ENCODE peak calls at places on chromosomes 2 and 18, in six cellular contexts. K, X, L, R, N and M are unnamed samples.

GRCh38 chr2:150909090-150909489 is 352.6 kb downstream of the RBM43 start:
- DNase-seq in K (no peak), X (no peak), L (no peak), R (no peak), N (no peak), M (no peak)

GRCh38 chr2:240784629-240785423 is 35.2 kb downstream of the KIF1A start:
- DNase-seq in K (no peak), X (no peak), L (peak; percentile 9), R (no peak), N (no peak), M (no peak)

GRCh38 chr18:3661121-3661520 is 211.1 kb downstream of the TGIF1 start:
- DNase-seq in K (no peak), X (peak; percentile 61), L (no peak), R (no peak), N (peak; percentile 52), M (no peak)

GRCh38 chr2:44598731-44599529 is 237.2 kb downstream of the CAMKMT start:
- DNase-seq in K (no peak), X (no peak), L (no peak), R (no peak), N (no peak), M (no peak)

GRCh38 chr18:3455938-3456685 is 6.1 kb downstream of the TGIF1 start:
- DNase-seq in K (peak; percentile 64), X (no peak), L (no peak), R (no peak), N (no peak), M (no peak)

GRCh38 chr2:160199683-160200389 is at the start of gene ITGB6:
- DNase-seq in K (no peak), X (no peak), L (no peak), R (no peak), N (no peak), M (no peak)

GRCh38 chr2:127392828-127393578 is 5.2 kb upstream of the MAP3K2 start:
- DNase-seq in K (no peak), X (no peak), L (no peak), R (no peak), N (no peak), M (no peak)

GRCh38 chr18:58669731-58670379 is 1.4 kb upstream of the MALT1 start:
- DNase-seq in K (peak; percentile 82), X (no peak), L (no peak), R (no peak), N (peak; percentile 55), M (no peak)

GRCh38 chr2:188369365-188369764 is 77.7 kb downstream of the GULP1 start:
- DNase-seq in K (peak; percentile 61), X (peak; percentile 21), L (no peak), R (peak; percentile 16), N (peak; percentile 26), M (no peak)

GRCh38 chr2:171107803-171108202 is 52.9 kb downstream of the TLK1 start:
- DNase-seq in K (no peak), X (no peak), L (no peak), R (no peak), N (no peak), M (no peak)

GRCh38 chr2:53740170-53740569 is 27.4 kb upstream of the CHAC2 start:
- DNase-seq in K (peak; percentile 58), X (no peak), L (no peak), R (no peak), N (no peak), M (no peak)

GRCh38 chr2:42706836-42707235 is 57.1 kb downstream of the OXER1 start:
- DNase-seq in K (no peak), X (no peak), L (no peak), R (peak; percentile 47), N (no peak), M (no peak)

GRCh38 chr2:206800501-206801416 is 35.4 kb downstream of the FASTKD2 start:
- DNase-seq in K (peak; percentile 81), X (peak; percentile 51), L (peak; percentile 31), R (peak; percentile 62), N (peak; percentile 63), M (peak; percentile 34)

GRCh38 chr2:21070322-21071257 is 26.7 kb upstream of the APOB start:
- DNase-seq in K (no peak), X (no peak), L (no peak), R (no peak), N (no peak), M (no peak)

GRCh38 chr2:231129216-231129615 is 4.4 kb upstream of the HTR2B start:
- DNase-seq in K (no peak), X (no peak), L (no peak), R (no peak), N (no peak), M (no peak)

GRCh38 chr2:176652300-176653182 is 383.3 kb downstream of the MTX2 start:
- DNase-seq in K (peak; percentile 56), X (peak; percentile 79), L (no peak), R (no peak), N (no peak), M (no peak)

GRCh38 chr2:187519419-187520120 is 34.7 kb downstream of the TFPI start:
- DNase-seq in K (no peak), X (no peak), L (no peak), R (peak; percentile 59), N (no peak), M (no peak)

GRCh38 chr2:190553254-190553653 is 18.7 kb upstream of the NEMP2 start:
- DNase-seq in K (no peak), X (no peak), L (no peak), R (no peak), N (no peak), M (no peak)

GRCh38 chr2:190546734-190547133 is 12.2 kb upstream of the NEMP2 start:
- DNase-seq in K (no peak), X (no peak), L (no peak), R (no peak), N (no peak), M (no peak)

GRCh38 chr2:190547914-190548313 is 13.4 kb upstream of the NEMP2 start:
- DNase-seq in K (no peak), X (no peak), L (no peak), R (no peak), N (no peak), M (no peak)

GRCh38 chr2:190551928-190552327 is 17.4 kb upstream of the NEMP2 start:
- DNase-seq in K (no peak), X (no peak), L (no peak), R (no peak), N (peak; percentile 44), M (no peak)

DNA sequence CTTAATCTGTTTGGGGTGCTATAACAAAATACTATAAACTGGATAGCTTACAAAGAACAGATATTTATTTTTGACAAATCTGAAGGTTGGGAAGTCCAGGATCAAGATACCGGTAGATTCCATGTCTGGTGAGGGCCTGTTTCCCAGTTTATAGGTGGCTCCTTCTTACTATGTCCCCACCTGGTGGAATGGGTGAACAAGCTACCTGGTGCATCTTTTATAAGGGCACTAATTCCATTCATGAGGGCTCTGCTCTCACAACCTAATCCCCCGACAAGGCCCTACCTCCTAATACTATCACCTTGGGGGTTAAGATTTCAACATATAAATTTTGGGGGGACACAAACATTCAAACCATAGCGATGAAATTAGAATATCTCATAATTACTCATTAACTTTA is 15.6 kb upstream of the NEMP2 start:
- DNase-seq in K (no peak), X (no peak), L (no peak), R (no peak), N (no peak), M (no peak)
- TF ChIP-seq CTCF in K (no peak), X (no peak), L (no peak), R (no peak), N (no peak), M (no peak)

GRCh38 chr2:179837408-179837807 is 24.0 kb downstream of the ZNF385B start:
- DNase-seq in K (peak; percentile 79), X (no peak), L (no peak), R (no peak), N (no peak), M (no peak)

GRCh38 chr2:179843541-179843940 is 17.9 kb downstream of the ZNF385B start:
- DNase-seq in K (no peak), X (no peak), L (no peak), R (no peak), N (no peak), M (no peak)

GRCh38 chr2:179840840-179841239 is 20.6 kb downstream of the ZNF385B start:
- DNase-seq in K (no peak), X (no peak), L (no peak), R (no peak), N (no peak), M (no peak)

GRCh38 chr2:179842498-179843153 is 18.8 kb downstream of the ZNF385B start:
- DNase-seq in K (peak; percentile 27), X (peak; percentile 77), L (no peak), R (peak; percentile 54), N (no peak), M (peak; percentile 14)
- TF ChIP-seq CTCF in K (peak; percentile 49), X (peak; percentile 94), L (peak; percentile 43), R (peak; percentile 36), N (no peak), M (peak; percentile 64)

DNA sequence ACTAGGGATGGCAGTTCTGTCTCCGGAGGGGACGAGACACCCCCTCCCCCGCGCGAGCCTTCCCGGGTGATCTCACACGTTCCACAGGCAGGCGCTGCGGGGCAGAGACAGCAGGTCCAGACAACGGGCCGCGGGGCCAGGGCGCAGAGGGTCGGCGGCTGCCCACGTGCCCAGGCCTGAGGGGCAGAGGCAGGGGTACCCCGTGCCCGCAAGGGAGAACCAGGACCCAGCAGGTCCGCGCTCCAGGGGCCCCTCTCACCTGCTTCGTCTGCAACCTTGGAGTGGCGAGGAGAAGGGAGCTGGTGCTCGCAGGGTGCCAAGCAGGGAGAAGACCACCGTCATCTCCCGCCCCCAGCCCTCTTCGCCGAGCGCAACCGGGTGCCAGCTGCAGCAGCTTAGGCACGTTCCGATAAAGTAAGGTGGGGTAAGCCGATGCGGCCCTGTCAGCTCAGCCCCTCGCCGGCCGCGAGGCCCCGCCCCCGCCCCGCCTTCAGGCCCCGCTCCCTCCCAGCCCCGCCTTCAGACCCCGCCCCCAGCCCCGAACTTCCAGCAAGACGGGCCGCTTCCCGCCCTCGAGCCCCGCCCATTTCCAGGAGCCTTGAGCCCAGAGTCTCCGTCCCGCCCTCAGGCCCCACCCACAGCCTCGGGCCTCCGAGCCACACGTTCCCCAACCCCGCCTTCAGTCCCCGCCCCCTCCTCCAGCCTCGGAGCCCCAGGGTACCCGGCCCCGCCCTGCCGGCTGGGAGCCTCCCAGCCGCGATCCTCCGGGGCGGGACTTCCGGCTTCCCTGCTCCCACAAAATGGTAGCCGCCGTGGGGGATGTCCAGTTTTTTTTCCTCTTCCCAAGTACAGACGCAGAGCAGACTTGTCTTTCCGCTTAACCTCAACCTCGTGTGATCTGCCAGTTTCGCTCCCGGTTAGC is at the start of gene GPR155:
- DNase-seq in K (peak; percentile 99), X (peak; percentile 98), L (peak; percentile 100), R (peak; percentile 100), N (peak; percentile 100), M (peak; percentile 98)
- TF ChIP-seq CTCF in K (no peak), X (no peak), L (no peak), R (no peak), N (no peak), M (no peak)

GRCh38 chr2:65969161-65969560 is 465.8 kb upstream of the MEIS1 start:
- DNase-seq in K (no peak), X (no peak), L (no peak), R (no peak), N (no peak), M (no peak)

DNA sequence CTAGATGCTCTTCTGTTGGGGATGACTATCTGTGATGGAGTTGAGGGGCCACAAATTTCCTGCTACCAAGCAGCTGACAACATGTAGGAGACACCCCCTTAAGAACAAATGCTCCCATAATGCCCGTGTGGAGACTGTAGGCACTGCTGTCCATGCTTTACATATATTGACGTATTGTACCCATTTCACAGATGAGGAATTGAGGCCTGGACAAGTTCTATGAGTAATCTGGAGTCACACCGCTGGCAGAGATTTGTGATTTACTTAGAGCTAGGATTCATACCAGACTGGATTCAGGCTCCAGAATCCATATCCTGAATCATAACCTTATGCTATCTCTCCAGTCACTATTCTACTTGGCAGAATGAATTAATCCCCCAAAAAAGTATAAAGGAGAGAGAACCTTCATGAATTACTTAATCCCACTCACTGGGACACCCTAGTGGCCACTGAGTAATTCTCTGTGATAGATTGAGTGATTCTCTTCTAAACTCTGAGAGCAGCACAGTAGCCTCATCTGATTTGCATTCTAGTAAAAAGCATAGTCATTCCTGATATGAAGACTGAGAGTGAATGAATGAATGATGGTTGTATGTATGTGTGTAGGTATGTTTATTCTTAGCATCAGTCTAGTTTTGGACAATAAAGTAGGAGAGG is 460.7 kb upstream of the MEIS1 start:
- DNase-seq in K (no peak), X (no peak), L (no peak), R (no peak), N (no peak), M (no peak)
- TF ChIP-seq CTCF in K (no peak), X (peak; percentile 60), L (no peak), R (no peak), N (no peak), M (peak; percentile 22)